ENCODE peak calls at places on chromosomes 3 and 15, in four cellular contexts. V is stimulated activated CD8-positive, alpha-beta memory T cell treated with anti-CD3 and anti-CD28 coated beads, Interleukin-15, amount 100 ng/mL, for 4 hours; X is AG09319; C is HFF-Myc. H is an unnamed sample.

GRCh38 chr3:22729212-22729611 is 473.9 kb upstream of the UBE2E2 start:
- DNase-seq in V (no peak), X (no peak), C (no peak), H (no peak)

GRCh38 chr3:141412936-141413354 is 44.6 kb downstream of the ZBTB38 start:
- DNase-seq in V (no peak), X (peak), C (no peak), H (no peak)

GRCh38 chr3:108130705-108131104 is 39.9 kb upstream of the CD47 start:
- DNase-seq in V (no peak), X (no peak), C (no peak), H (peak)

GRCh38 chr15:61051570-61052031 is 177.5 kb downstream of the RORA start:
- DNase-seq in V (no peak), X (peak), C (no peak), H (peak)

GRCh38 chr15:63353887-63354286 is 27.8 kb downstream of the CA12 start:
- DNase-seq in V (no peak), X (no peak), C (no peak), H (no peak)

GRCh38 chr3:189355115-189355480 is 183.3 kb downstream of the TPRG1 start:
- DNase-seq in V (no peak), X (no peak), C (no peak), H (no peak)

GRCh38 chr15:41996376-41996775 is 24.0 kb upstream of the EHD4 start:
- DNase-seq in V (no peak), X (no peak), C (no peak), H (no peak)

GRCh38 chr15:43920815-43921214 is 94.0 kb downstream of the WDR76 start:
- DNase-seq in V (no peak), X (no peak), C (no peak), H (no peak)

GRCh38 chr3:146187334-146187950 is 26.5 kb upstream of the PLOD2 start:
- DNase-seq in V (no peak), X (no peak), C (no peak), H (peak)

H was measured in RKO.